ENCODE peak calls at places on chromosomes 4 and X, in ten cellular contexts. E is neuronal stem cell; H is cardiac muscle cell; M is CD8-positive, alpha-beta memory T cell; J is spleen; P is aorta; C is H7; N is endodermal cell; L is mesendoderm; D is ovary. O is an unnamed sample.

GRCh38 chr4:188551156-188551555 is 411.9 kb downstream of the TRIML1 start:
- DNase-seq in J (no peak), C (no peak), E (no peak), D (no peak), L (no peak), H (peak; percentile 29), P (no peak), M (no peak), N (no peak), O (no peak)

GRCh38 chr4:119014658-119015057 is 121.0 kb upstream of the MYOZ2 start:
- DNase-seq in M (no peak), E (no peak), H (no peak), J (no peak), N (no peak), P (no peak), L (no peak), C (no peak), D (no peak), O (no peak)

GRCh38 chr4:113636877-113637276 is 124.7 kb downstream of the CAMK2D start:
- DNase-seq in J (peak; percentile 75), P (no peak), D (no peak), N (no peak), L (peak; percentile 60), H (peak; percentile 78), C (no peak), E (no peak), M (peak; percentile 15), O (no peak)

GRCh38 chr4:109123952-109124351 is 178.5 kb downstream of the COL25A1 start:
- DNase-seq in N (no peak), E (no peak), J (no peak), H (no peak), P (no peak), C (no peak), M (no peak), D (no peak), L (no peak), O (no peak)

GRCh38 chr4:138741778-138742377 is 273.7 kb upstream of the NOCT start:
- DNase-seq in M (no peak), N (no peak), D (no peak), L (no peak), C (no peak), E (no peak), P (no peak), J (no peak), H (no peak), O (no peak)

GRCh38 chr4:186765138-186765537 is 41.5 kb upstream of the FAT1 start:
- DNase-seq in P (no peak), H (peak; percentile 62), D (no peak), N (peak; percentile 66), E (no peak), L (no peak), J (no peak), C (peak; percentile 30), M (no peak), O (no peak)

GRCh38 chrX:134990475-134991473 is at the start of gene SMIM10:
- DNase-seq in H (peak; percentile 88), J (peak; percentile 89), L (peak; percentile 53), N (peak; percentile 77), M (no peak), P (peak; percentile 93), C (peak; percentile 84), E (no peak), D (peak; percentile 81), O (peak; percentile 45)

GRCh38 chr4:161952382-161952781 is 211.4 kb downstream of the FSTL5 start:
- DNase-seq in N (no peak), J (no peak), C (no peak), H (peak; percentile 5), M (no peak), E (no peak), D (no peak), P (no peak), L (no peak), O (no peak)

GRCh38 chrX:104359124-104359523 is 104.4 kb upstream of the ESX1 start:
- DNase-seq in H (no peak), N (no peak), C (no peak), M (no peak), D (no peak), L (no peak), J (no peak), P (no peak), E (no peak), O (no peak)

GRCh38 chr4:7430368-7430964 is 4.3 kb downstream of the PSAPL1 start:
- DNase-seq in N (peak; percentile 86), J (peak; percentile 51), C (peak; percentile 83), L (peak; percentile 79), P (peak; percentile 68), E (no peak), M (no peak), D (no peak), H (no peak), O (peak; percentile 12)

GRCh38 chr4:180664766-180665368 is 1578.3 kb upstream of the TENM3 start:
- DNase-seq in L (peak; percentile 86), M (no peak), P (no peak), E (peak; percentile 72), D (peak; percentile 30), H (peak; percentile 91), J (no peak), N (peak; percentile 88), C (peak; percentile 29), O (peak; percentile 75)

DNA sequence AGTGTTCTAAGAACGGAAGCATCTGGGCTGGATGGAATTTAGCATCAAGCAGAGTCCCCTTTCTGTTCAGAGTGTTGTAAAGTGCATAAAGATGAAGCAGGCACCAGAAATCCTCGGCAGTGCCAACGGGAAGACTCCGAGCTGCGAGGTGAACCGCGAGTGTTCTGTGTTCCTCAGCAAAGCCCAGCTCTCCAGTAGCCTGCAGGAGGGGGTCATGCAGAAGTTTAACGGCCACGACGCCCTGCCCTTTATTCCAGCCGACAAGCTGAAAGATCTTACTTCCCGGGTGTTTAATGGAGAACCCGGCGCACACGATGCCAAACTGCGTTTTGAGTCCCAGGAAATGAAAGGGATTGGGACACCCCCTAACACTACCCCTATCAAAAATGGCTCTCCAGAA is 29.4 kb downstream of the NSD2 start:
- DNase-seq in M (no peak), J (peak; percentile 12), C (no peak), D (no peak), L (no peak), H (no peak), E (no peak), P (peak; percentile 26), N (no peak), O (no peak)
- H3K36me3 ChIP-seq in M (peaks cover 17% of the 10 kb centered on the region), J (peaks cover 13% of the 10 kb centered on the region), C (peaks cover 15% of the 10 kb centered on the region), D (no peaks in the 10 kb centered on the region), L (peaks cover 8% of the 10 kb centered on the region), H (peaks cover 18% of the 10 kb centered on the region), E (peaks cover 73% of the 10 kb centered on the region), P (no peaks in the 10 kb centered on the region), N (peaks cover 51% of the 10 kb centered on the region), O (peaks cover 8% of the 10 kb centered on the region)

GRCh38 chrX:2485789-2486345 is 14.9 kb downstream of the DHRSX start:
- DNase-seq in H (peak; percentile 23), L (no peak), D (no peak), C (peak; percentile 43), P (no peak), E (no peak), J (no peak), M (no peak), N (peak; percentile 37), O (no peak)

GRCh38 chrX:2485460-2485753 is 15.4 kb downstream of the DHRSX start:
- DNase-seq in N (no peak), P (no peak), H (peak; percentile 17), L (no peak), D (no peak), M (no peak), E (no peak), J (no peak), C (no peak), O (no peak)

GRCh38 chrX:2484232-2484631 is 16.5 kb downstream of the DHRSX start:
- DNase-seq in L (no peak), H (peak; percentile 51), E (no peak), J (peak; percentile 35), D (peak; percentile 41), M (no peak), N (no peak), P (no peak), C (no peak), O (no peak)

GRCh38 chrX:2483398-2483797 is 17.4 kb downstream of the DHRSX start:
- DNase-seq in D (no peak), J (peak; percentile 24), L (no peak), P (no peak), N (no peak), M (no peak), H (no peak), E (no peak), C (no peak), O (no peak)

GRCh38 chrX:2484721-2485459 is 15.9 kb downstream of the DHRSX start:
- DNase-seq in M (no peak), H (peak; percentile 69), N (peak; percentile 62), L (peak; percentile 49), C (peak; percentile 39), D (peak; percentile 51), P (no peak), E (no peak), J (peak; percentile 61), O (peak; percentile 30)
- H3K4me3 ChIP-seq in M (no peak overlapping the region), H (no peak overlapping the region), N (no peak overlapping the region), L (no peak overlapping the region), C (no peak overlapping the region), D (peak overlapping the region; percentile 20), P (no peak overlapping the region), E (no peak overlapping the region), J (no peak overlapping the region), O (no peak overlapping the region)

GRCh38 chr4:22713841-22714240 is 21.1 kb downstream of the GBA3 start:
- DNase-seq in J (no peak), M (no peak), C (no peak), L (no peak), P (no peak), E (no peak), D (no peak), H (no peak), N (no peak), O (no peak)

GRCh38 chr4:22721189-22721588 is 28.5 kb downstream of the GBA3 start:
- DNase-seq in C (no peak), H (no peak), L (no peak), D (no peak), J (no peak), M (no peak), P (no peak), N (no peak), E (no peak), O (no peak)

GRCh38 chr4:22720091-22720490 is 27.4 kb downstream of the GBA3 start:
- DNase-seq in N (no peak), C (no peak), J (no peak), M (no peak), D (no peak), H (no peak), P (no peak), L (no peak), E (no peak), O (no peak)

GRCh38 chr4:22719218-22719617 is 26.5 kb downstream of the GBA3 start:
- DNase-seq in J (no peak), L (no peak), P (no peak), N (no peak), D (no peak), M (no peak), E (no peak), C (no peak), H (no peak), O (no peak)
- H3K36me3 ChIP-seq in J (no peaks in the 10 kb centered on the region), L (no peaks in the 10 kb centered on the region), P (no peaks in the 10 kb centered on the region), N (no peaks in the 10 kb centered on the region), D (no peaks in the 10 kb centered on the region), M (no peaks in the 10 kb centered on the region), E (no peaks in the 10 kb centered on the region), C (no peaks in the 10 kb centered on the region), H (no peaks in the 10 kb centered on the region), O (no peaks in the 10 kb centered on the region)

GRCh38 chr4:37767019-37767418 is 59.5 kb upstream of the PGM2 start:
- DNase-seq in L (no peak), C (no peak), J (no peak), N (no peak), P (no peak), M (no peak), E (no peak), H (no peak), D (no peak), O (peak; percentile 18)
- H3K4me3 ChIP-seq in L (no peak overlapping the region), C (no peak overlapping the region), J (no peak overlapping the region), N (no peak overlapping the region), P (no peak overlapping the region), M (no peak overlapping the region), E (no peak overlapping the region), H (no peak overlapping the region), D (no peak overlapping the region), O (no peak overlapping the region)

O was measured in bronchial epithelial cell.